ENCODE peak calls at places on chromosome 17, in eight cellular contexts. F is NCI-H748 treated with DMSO at 0.1 percent for 48 hours; A is A549; Z is astrocyte of the spinal cord; M is NCI-H1092 treated with DMSO at 0.1 percent for 48 hours; R is stimulated activated CD8-positive, alpha-beta memory T cell treated with anti-CD3 and anti-CD28 coated beads, Interleukin-15, amount 100 ng/mL, for 24 hours; E is Caki2; O is body of pancreas. V is an unnamed sample.

GRCh38 chr17:14559220-14559619 is 258.3 kb downstream of the HS3ST3B1 start:
- DNase-seq in F (no peak), A (no peak), Z (no peak), M (no peak), R (no peak), E (no peak), O (no peak), V (no peak)

GRCh38 chr17:50064253-50064991 is 8.5 kb downstream of the ITGA3 start:
- DNase-seq in F (no peak), A (peak), Z (peak), M (no peak), R (no peak), E (peak), O (no peak), V (no peak)

GRCh38 chr17:33901085-33901484 is 354.0 kb upstream of the CCL2 start:
- DNase-seq in F (no peak), A (no peak), Z (no peak), M (no peak), R (no peak), E (no peak), O (no peak), V (no peak)

GRCh38 chr17:7989781-7990655 is 12.4 kb upstream of the GUCY2D start:
- DNase-seq in F (peak), A (peak), Z (peak), M (peak), R (peak), E (peak), O (peak), V (peak)

GRCh38 chr17:15266325-15266950 is 1.3 kb upstream of the PMP22 start:
- DNase-seq in F (no peak), A (no peak), Z (no peak), M (no peak), R (no peak), E (no peak), O (no peak), V (no peak)

GRCh38 chr17:79929257-79930076 is 90.2 kb upstream of the CBX4 start:
- DNase-seq in F (no peak), A (no peak), Z (no peak), M (no peak), R (no peak), E (no peak), O (no peak), V (no peak)

GRCh38 chr17:69524854-69525253 is 110.4 kb downstream of the MAP2K6 start:
- DNase-seq in F (no peak), A (no peak), Z (no peak), M (peak), R (no peak), E (no peak), O (no peak), V (no peak)

GRCh38 chr17:45042346-45043120 is 8.9 kb downstream of the DCAKD start:
- DNase-seq in F (no peak), A (no peak), Z (no peak), M (no peak), R (no peak), E (peak), O (no peak), V (no peak)

GRCh38 chr17:41439375-41439774 is 1.4 kb downstream of the KRT38 start:
- DNase-seq in F (no peak), A (no peak), Z (no peak), M (no peak), R (no peak), E (no peak), O (no peak), V (no peak)

GRCh38 chr17:76131692-76132573 is 9.1 kb downstream of the FOXJ1 start:
- DNase-seq in F (no peak), A (no peak), Z (no peak), M (no peak), R (no peak), E (no peak), O (no peak), V (peak)

GRCh38 chr17:78822552-78822951 is 18.1 kb downstream of the USP36 start:
- DNase-seq in F (no peak), A (no peak), Z (peak), M (no peak), R (no peak), E (no peak), O (no peak), V (no peak)

GRCh38 chr17:59775786-59776350 is 68.4 kb downstream of the VMP1 start:
- DNase-seq in F (no peak), A (no peak), Z (no peak), M (no peak), R (no peak), E (no peak), O (no peak), V (no peak)

GRCh38 chr17:76710863-76711611 is at the start of gene MXRA7:
- DNase-seq in F (no peak), A (peak), Z (peak), M (peak), R (peak), E (peak), O (peak), V (no peak)

V was measured in NCI-H510A treated with DMSO at 0.1 percent for 48 hours.